ENCODE peak calls at places on chromosomes 7 and 10, in four cellular contexts. C, F, T and E are unnamed samples.

GRCh38 chr10:79286318-79286951 is 60.8 kb upstream of the PPIF start:
- DNase-seq in C (peak), F (peak), T (peak), E (peak)

GRCh38 chr7:159144756-159145543 is at the start of gene VIPR2:
- DNase-seq in C (no peak), F (peak), T (no peak), E (no peak)

GRCh38 chr7:100211342-100211780 is 8.4 kb upstream of the PVRIG start:
- DNase-seq in C (no peak), F (peak), T (no peak), E (no peak)

GRCh38 chr10:97010695-97011206 is 175.0 kb downstream of the SLIT1 start:
- DNase-seq in C (no peak), F (no peak), T (no peak), E (no peak)

GRCh38 chr10:23891301-23891700 is 317.6 kb upstream of the KIAA1217 start:
- DNase-seq in C (no peak), F (no peak), T (no peak), E (no peak)

GRCh38 chr7:108418941-108419340 is 37.3 kb downstream of the NRCAM start:
- DNase-seq in C (no peak), F (no peak), T (no peak), E (no peak)

GRCh38 chr7:111392976-111393762 is 169.1 kb downstream of the IMMP2L start:
- DNase-seq in C (peak), F (no peak), T (no peak), E (peak)

GRCh38 chr7:20136647-20137046 is 80.5 kb downstream of the MACC1 start:
- DNase-seq in C (no peak), F (no peak), T (no peak), E (no peak)

GRCh38 chr7:74256446-74257408 is 2.5 kb upstream of the RFC2 start:
- DNase-seq in C (peak), F (no peak), T (peak), E (peak)

GRCh38 chr10:123800299-123800698 is 91.3 kb downstream of the CPXM2 start:
- DNase-seq in C (peak), F (no peak), T (no peak), E (no peak)

GRCh38 chr10:21292763-21293517 is 232.5 kb downstream of the SKIDA1 start:
- DNase-seq in C (peak), F (no peak), T (peak), E (peak)

GRCh38 chr7:122143376-122143750 is 686 bp downstream of the AASS start:
- DNase-seq in C (peak), F (no peak), T (peak), E (peak)

GRCh38 chr7:140512317-140513000 is 33.2 kb upstream of the MKRN1 start:
- DNase-seq in C (peak), F (no peak), T (no peak), E (no peak)